ENCODE peak calls at places on chromosomes 12 and 14, in five cellular contexts. One of them, this sample, is unnamed.

GRCh38 chr12:122740351-122740750 is 9.7 kb upstream of the HCAR1 start:
- DNase-seq in bronchial epithelial cell: no peak
- DNase-seq in colonic mucosa: no peak
- DNase-seq in BE2C: no peak
- DNase-seq in prostate gland: no peak
- DNase-seq in this sample: no peak

GRCh38 chr14:100617715-100618693 is 30.8 kb upstream of the BEGAIN start:
- DNase-seq in prostate gland: no peak
- DNase-seq in BE2C: no peak
- DNase-seq in bronchial epithelial cell: no peak
- DNase-seq in colonic mucosa: no peak
- DNase-seq in this sample: no peak

GRCh38 chr12:27645671-27646070 is 50.6 kb upstream of the REP15 start:
- DNase-seq in prostate gland: no peak
- DNase-seq in bronchial epithelial cell: no peak
- DNase-seq in BE2C: no peak
- DNase-seq in colonic mucosa: no peak
- DNase-seq in this sample: no peak

GRCh38 chr14:101601603-101602465 is 40.5 kb downstream of the DIO3 start:
- DNase-seq in colonic mucosa: no peak
- DNase-seq in bronchial epithelial cell: no peak
- DNase-seq in prostate gland: no peak
- DNase-seq in BE2C: no peak
- DNase-seq in this sample: no peak

GRCh38 chr14:73253721-73254120 is 16.4 kb downstream of the PAPLN start:
- DNase-seq in BE2C: no peak
- DNase-seq in bronchial epithelial cell: no peak
- DNase-seq in colonic mucosa: no peak
- DNase-seq in prostate gland: no peak
- DNase-seq in this sample: no peak

GRCh38 chr14:95300002-95300696 is 19.6 kb downstream of the CLMN start:
- DNase-seq in BE2C: no peak
- DNase-seq in colonic mucosa: no peak
- DNase-seq in prostate gland: no peak
- DNase-seq in bronchial epithelial cell: no peak
- DNase-seq in this sample: no peak

GRCh38 chr12:120466560-120467315 is 2.8 kb downstream of the SRSF9 start:
- DNase-seq in colonic mucosa: peak; percentile 28
- DNase-seq in bronchial epithelial cell: peak; percentile 37
- DNase-seq in prostate gland: peak; percentile 11
- DNase-seq in BE2C: peak; percentile 55
- DNase-seq in this sample: peak; percentile 62

GRCh38 chr14:80850197-80850814 is 91.2 kb downstream of the CEP128 start:
- DNase-seq in colonic mucosa: no peak
- DNase-seq in prostate gland: no peak
- DNase-seq in BE2C: no peak
- DNase-seq in bronchial epithelial cell: peak; percentile 46
- DNase-seq in this sample: peak; percentile 59

GRCh38 chr14:96363751-96364336 is 518 bp downstream of the GSKIP start:
- DNase-seq in prostate gland: peak; percentile 46
- DNase-seq in colonic mucosa: peak; percentile 81
- DNase-seq in BE2C: peak; percentile 24
- DNase-seq in bronchial epithelial cell: peak; percentile 61
- DNase-seq in this sample: peak; percentile 68

GRCh38 chr12:106138646-106139421 is at the start of gene NUAK1:
- DNase-seq in colonic mucosa: peak; percentile 52
- DNase-seq in bronchial epithelial cell: no peak
- DNase-seq in prostate gland: peak; percentile 76
- DNase-seq in BE2C: peak; percentile 56
- DNase-seq in this sample: peak; percentile 40

GRCh38 chr12:99870085-99870484 is 114.7 kb downstream of the ANKS1B start:
- DNase-seq in BE2C: no peak
- DNase-seq in colonic mucosa: no peak
- DNase-seq in bronchial epithelial cell: no peak
- DNase-seq in prostate gland: no peak
- DNase-seq in this sample: no peak

GRCh38 chr14:54683882-54684794 is 117.2 kb downstream of the SAMD4A start:
- DNase-seq in colonic mucosa: peak; percentile 26
- DNase-seq in bronchial epithelial cell: peak; percentile 89
- DNase-seq in prostate gland: no peak
- DNase-seq in BE2C: peak; percentile 39
- DNase-seq in this sample: peak; percentile 79

GRCh38 chr12:104412681-104413080 is 44.1 kb upstream of the CHST11 start:
- DNase-seq in prostate gland: no peak
- DNase-seq in colonic mucosa: no peak
- DNase-seq in bronchial epithelial cell: no peak
- DNase-seq in BE2C: peak; percentile 25
- DNase-seq in this sample: no peak

GRCh38 chr14:56870336-56870735 is 60.1 kb upstream of the OTX2 start:
- DNase-seq in BE2C: no peak
- DNase-seq in prostate gland: no peak
- DNase-seq in bronchial epithelial cell: no peak
- DNase-seq in colonic mucosa: no peak
- DNase-seq in this sample: no peak

GRCh38 chr12:65602579-65603295 is 221.5 kb upstream of the HMGA2 start:
- DNase-seq in BE2C: peak; percentile 60
- DNase-seq in prostate gland: peak; percentile 41
- DNase-seq in colonic mucosa: peak; percentile 87
- DNase-seq in bronchial epithelial cell: peak; percentile 93
- DNase-seq in this sample: peak; percentile 96

GRCh38 chr12:98238513-98238912 is 276.9 kb upstream of the TMPO start:
- DNase-seq in bronchial epithelial cell: peak; percentile 39
- DNase-seq in BE2C: no peak
- DNase-seq in colonic mucosa: no peak
- DNase-seq in prostate gland: no peak
- DNase-seq in this sample: peak; percentile 24

GRCh38 chr14:105491366-105492006 is 440 bp downstream of the TEDC1 start:
- DNase-seq in prostate gland: no peak
- DNase-seq in BE2C: peak; percentile 97
- DNase-seq in colonic mucosa: peak; percentile 93
- DNase-seq in bronchial epithelial cell: peak; percentile 48
- DNase-seq in this sample: peak; percentile 73

GRCh38 chr14:77045570-77045890 is 17.0 kb upstream of the IRF2BPL start:
- DNase-seq in colonic mucosa: peak; percentile 73
- DNase-seq in BE2C: no peak
- DNase-seq in prostate gland: peak; percentile 57
- DNase-seq in bronchial epithelial cell: no peak
- DNase-seq in this sample: no peak

GRCh38 chr14:67285876-67286452 is 44.7 kb downstream of the PALS1 start:
- DNase-seq in BE2C: no peak
- DNase-seq in colonic mucosa: no peak
- DNase-seq in bronchial epithelial cell: peak; percentile 56
- DNase-seq in prostate gland: no peak
- DNase-seq in this sample: peak; percentile 59

GRCh38 chr14:34993444-34993843 is 10.7 kb downstream of the SRP54 start:
- DNase-seq in bronchial epithelial cell: no peak
- DNase-seq in BE2C: no peak
- DNase-seq in prostate gland: no peak
- DNase-seq in colonic mucosa: no peak
- DNase-seq in this sample: peak; percentile 9
- H3K4me3 ChIP-seq in bronchial epithelial cell: no peak overlapping the region
- H3K4me3 ChIP-seq in BE2C: no peak overlapping the region
- H3K4me3 ChIP-seq in prostate gland: no peak overlapping the region
- H3K4me3 ChIP-seq in colonic mucosa: no peak overlapping the region
- H3K4me3 ChIP-seq in this sample: no peak overlapping the region

DNA sequence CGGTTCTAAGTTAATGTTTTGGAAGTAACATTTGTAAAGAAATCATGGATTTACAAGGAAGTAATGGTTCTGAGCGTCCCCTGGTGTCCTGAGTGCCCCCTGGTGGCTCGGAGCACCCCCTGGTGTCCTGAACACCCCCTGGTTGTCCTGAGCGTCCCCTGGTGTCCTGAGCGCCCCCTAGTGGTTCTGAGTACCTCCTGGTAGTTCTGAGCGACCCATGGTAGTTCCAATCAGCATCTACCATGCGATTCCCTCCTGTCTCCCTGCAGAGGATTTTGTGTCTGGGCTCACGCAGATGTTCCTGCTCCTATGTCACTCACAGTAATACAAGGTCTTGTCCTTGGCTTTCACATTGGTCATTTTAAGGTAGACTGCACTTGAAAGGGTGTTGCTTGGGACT is 1352.9 kb downstream of the TMEM121 start:
- DNase-seq in BE2C: peak; percentile 68
- DNase-seq in colonic mucosa: peak; percentile 77
- DNase-seq in prostate gland: no peak
- DNase-seq in bronchial epithelial cell: peak; percentile 23
- DNase-seq in this sample: no peak
- TF ChIP-seq CTCF in BE2C: peak; percentile 64
- TF ChIP-seq CTCF in colonic mucosa: peak; percentile 55
- TF ChIP-seq CTCF in prostate gland: no peak
- TF ChIP-seq CTCF in bronchial epithelial cell: peak; percentile 51
- TF ChIP-seq CTCF in this sample: no peak

DNA sequence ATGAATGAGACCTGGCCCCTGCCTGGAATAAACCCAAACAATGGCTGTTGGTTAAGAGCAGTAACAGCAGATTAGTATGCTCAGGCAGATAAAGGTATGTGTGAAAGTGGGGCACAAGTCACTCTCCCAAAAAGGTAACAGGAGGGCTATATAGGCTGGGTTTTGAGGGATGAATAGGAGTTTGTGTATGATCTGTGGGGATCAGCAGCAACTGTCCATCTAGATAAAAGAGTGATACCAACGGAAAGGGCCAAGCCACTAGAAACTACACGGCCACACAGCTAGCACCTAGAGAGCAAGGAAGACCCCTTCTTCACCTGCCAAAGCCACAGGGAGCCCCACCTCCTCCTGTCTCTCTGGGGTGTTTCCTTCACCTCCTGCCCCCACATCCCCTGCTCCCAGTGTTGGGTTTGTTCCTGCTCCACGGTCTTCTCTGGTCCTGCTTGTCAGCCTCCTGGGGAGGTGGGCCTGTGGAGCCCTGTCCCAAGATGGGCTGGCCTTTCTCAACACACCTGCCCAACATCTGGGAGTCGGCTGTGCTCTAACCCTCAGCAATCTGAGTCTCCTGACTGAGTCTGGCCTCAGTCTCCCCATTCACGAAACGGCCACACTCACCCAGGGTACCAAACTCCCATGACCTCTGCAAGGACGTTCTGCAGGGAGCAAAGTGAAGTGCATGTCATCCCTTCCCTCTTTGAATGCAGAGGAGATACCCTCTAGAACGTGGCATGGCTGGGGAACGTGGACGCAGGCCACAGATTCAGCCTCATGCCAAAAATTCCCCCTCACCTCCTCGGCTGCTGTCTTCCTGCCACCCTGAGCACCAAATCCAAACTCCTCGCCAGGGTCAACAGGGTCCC is 108.2 kb downstream of the NCOR2 start:
- DNase-seq in prostate gland: no peak
- DNase-seq in bronchial epithelial cell: no peak
- DNase-seq in colonic mucosa: no peak
- DNase-seq in BE2C: no peak
- DNase-seq in this sample: no peak
- H3K4me3 ChIP-seq in prostate gland: no peak overlapping the region
- H3K4me3 ChIP-seq in bronchial epithelial cell: no peak overlapping the region
- H3K4me3 ChIP-seq in colonic mucosa: no peak overlapping the region
- H3K4me3 ChIP-seq in BE2C: no peak overlapping the region
- H3K4me3 ChIP-seq in this sample: no peak overlapping the region

DNA sequence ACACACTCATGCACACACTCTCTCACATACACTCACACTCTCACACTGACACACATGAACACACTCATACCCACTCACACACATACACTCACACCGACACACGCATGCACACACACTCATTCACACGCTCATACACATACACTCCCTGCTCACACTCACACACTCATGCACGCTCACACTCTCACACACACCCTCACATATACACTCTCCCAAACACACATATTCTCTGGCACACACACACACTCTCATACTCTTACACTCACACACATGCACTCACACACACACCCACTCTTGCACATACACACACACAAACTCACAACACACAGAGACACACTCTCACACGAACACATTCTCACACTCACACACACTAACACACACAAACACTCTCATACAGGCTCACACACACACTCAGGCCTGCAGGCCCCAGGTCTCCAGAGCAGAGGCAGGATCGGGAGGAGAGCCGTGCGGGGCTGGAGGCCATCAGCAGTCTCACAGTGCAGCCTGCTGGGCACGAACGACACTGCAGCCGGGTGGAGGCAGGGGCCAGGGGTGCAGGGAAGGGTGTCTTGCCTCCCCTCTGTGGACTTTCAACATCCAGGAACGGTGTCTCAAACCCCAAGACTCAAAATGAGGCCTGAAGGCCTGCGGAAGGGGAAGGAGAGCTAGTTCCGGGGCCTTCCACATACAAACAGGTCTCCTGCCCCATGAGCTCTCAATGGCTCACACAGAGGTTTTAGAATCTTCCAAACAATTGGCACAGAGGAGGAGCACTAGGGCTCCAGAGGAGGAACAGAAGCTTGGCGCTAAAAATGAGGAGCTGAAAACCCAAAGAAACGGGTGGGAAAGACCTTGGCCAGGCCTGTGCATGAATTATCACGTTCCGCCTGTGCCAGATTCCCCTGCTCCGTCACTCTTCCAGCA is 148.6 kb downstream of the ANO2 start:
- DNase-seq in bronchial epithelial cell: no peak
- DNase-seq in prostate gland: no peak
- DNase-seq in BE2C: peak; percentile 50
- DNase-seq in colonic mucosa: peak; percentile 26
- DNase-seq in this sample: no peak
- TF ChIP-seq CTCF in bronchial epithelial cell: peak; percentile 60
- TF ChIP-seq CTCF in prostate gland: peak; percentile 35
- TF ChIP-seq CTCF in BE2C: peak; percentile 59
- TF ChIP-seq CTCF in colonic mucosa: peak; percentile 78
- TF ChIP-seq CTCF in this sample: no peak

GRCh38 chr12:117790948-117791347 is 177.8 kb downstream of the KSR2 start:
- DNase-seq in prostate gland: no peak
- DNase-seq in BE2C: no peak
- DNase-seq in colonic mucosa: no peak
- DNase-seq in bronchial epithelial cell: no peak
- DNase-seq in this sample: no peak
- H3K4me3 ChIP-seq in prostate gland: no peak overlapping the region
- H3K4me3 ChIP-seq in BE2C: no peak overlapping the region
- H3K4me3 ChIP-seq in colonic mucosa: no peak overlapping the region
- H3K4me3 ChIP-seq in bronchial epithelial cell: no peak overlapping the region
- H3K4me3 ChIP-seq in this sample: no peak overlapping the region